ENCODE peak calls at places on chromosomes 16 and 17, in nine cellular contexts. U, K, E, V, Q, L, F, C and N are unnamed samples.

GRCh38 chr16:88993006-88993787 is 16.2 kb upstream of the CBFA2T3 start:
- DNase-seq in K (no peak), F (no peak), U (no peak), L (no peak), V (no peak), C (no peak), E (no peak), Q (no peak), N (no peak)

GRCh38 chr17:2695961-2696760 is 15.4 kb downstream of the CLUH start:
- DNase-seq in K (peak; percentile 59), L (no peak), C (no peak), V (no peak), U (no peak), Q (no peak), E (no peak), F (no peak), N (no peak)

GRCh38 chr17:58710948-58711552 is 18.6 kb downstream of the RAD51C start:
- DNase-seq in C (peak; percentile 56), F (peak; percentile 62), U (peak; percentile 27), K (no peak), V (peak; percentile 73), E (no peak), Q (peak; percentile 70), L (peak; percentile 81), N (no peak)

GRCh38 chr16:2086812-2087425 is 39.1 kb downstream of the TSC2 start:
- DNase-seq in K (no peak), E (no peak), F (no peak), V (no peak), Q (no peak), C (no peak), U (no peak), L (no peak), N (no peak)

GRCh38 chr17:33968350-33969044 is 286.6 kb upstream of the CCL2 start:
- DNase-seq in F (no peak), L (no peak), Q (no peak), V (no peak), E (no peak), K (no peak), U (no peak), C (no peak), N (no peak)

GRCh38 chr17:18110636-18111145 is 2.1 kb downstream of the MYO15A start:
- DNase-seq in K (no peak), E (no peak), C (no peak), U (no peak), V (no peak), Q (no peak), L (no peak), F (no peak), N (no peak)

GRCh38 chr16:6193718-6194117 is 1096.1 kb upstream of the EEF2KMT start:
- DNase-seq in K (no peak), U (no peak), V (no peak), L (peak; percentile 6), Q (peak; percentile 81), F (peak; percentile 27), E (no peak), C (no peak), N (no peak)

GRCh38 chr17:72332367-72332766 is 211.5 kb downstream of the SOX9 start:
- DNase-seq in L (no peak), U (no peak), V (no peak), F (peak; percentile 36), K (no peak), C (no peak), Q (no peak), E (no peak), N (no peak)

GRCh38 chr17:73201215-73202069 is 8.6 kb downstream of the COG1 start:
- DNase-seq in E (no peak), L (no peak), C (no peak), Q (no peak), U (no peak), K (peak; percentile 53), F (no peak), V (no peak), N (no peak)

GRCh38 chr16:13997526-13997925 is 73.6 kb upstream of the MRTFB start:
- DNase-seq in L (no peak), K (no peak), E (no peak), Q (no peak), V (no peak), U (no peak), C (no peak), F (no peak), N (no peak)
- TF ChIP-seq CTCF in L (no peak), K (no peak), E (no peak), Q (no peak), V (no peak), U (no peak), C (no peak), F (no peak), N (no peak)

DNA sequence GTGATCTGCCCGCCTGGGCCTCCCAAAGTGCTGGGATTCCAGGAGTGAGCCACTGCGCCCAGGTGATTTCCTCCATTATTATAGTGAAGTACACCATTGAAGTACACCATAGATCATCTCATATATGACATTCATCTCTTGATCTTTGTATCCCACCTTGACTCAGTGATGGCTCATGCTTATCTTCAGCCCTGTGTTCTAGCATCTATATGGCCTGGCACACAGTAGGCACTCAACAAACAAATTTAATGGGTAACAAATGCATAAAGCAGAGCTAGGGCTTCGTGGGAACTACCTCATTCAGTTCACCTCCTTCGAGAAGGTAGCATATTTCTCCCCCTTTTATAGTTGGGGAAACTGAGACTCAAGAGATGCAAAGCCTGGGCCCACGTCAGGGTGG is 952 bp downstream of the ENKD1 start:
- DNase-seq in C (no peak), U (no peak), F (no peak), Q (no peak), V (no peak), L (no peak), K (no peak), E (no peak), N (no peak)
- H3K4me3 ChIP-seq in C (peak overlapping the region; percentile 71), U (peak overlapping the region; percentile 64), F (peak overlapping the region; percentile 66), Q (no peak overlapping the region), V (peak overlapping the region; percentile 69), L (peak overlapping the region; percentile 78), K (peak overlapping the region; percentile 71), E (peak overlapping the region; percentile 68), N (peak overlapping the region; percentile 48)

DNA sequence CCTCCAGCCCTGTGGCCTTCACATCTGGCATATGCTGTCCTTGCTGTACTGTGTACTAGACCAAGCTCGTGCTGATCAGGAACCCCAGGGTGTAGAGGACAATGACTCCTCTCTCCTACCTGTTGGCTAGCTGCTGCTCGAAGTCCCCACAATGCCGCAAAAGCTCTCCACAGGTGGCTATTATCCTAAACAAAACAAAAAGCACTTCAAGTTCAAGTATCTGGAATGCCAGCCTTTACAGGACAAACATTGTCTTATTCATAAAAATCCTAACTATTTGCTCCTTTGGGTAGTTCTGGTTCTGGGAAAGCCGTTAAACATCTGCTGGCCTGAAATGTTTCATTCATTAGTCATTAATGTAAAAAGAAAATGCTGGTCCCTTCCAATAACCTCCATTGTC is 42.8 kb downstream of the COG7 start:
- DNase-seq in U (no peak), E (no peak), F (no peak), V (no peak), L (peak; percentile 26), Q (no peak), C (no peak), K (peak; percentile 23), N (no peak)
- TF ChIP-seq CTCF in U (no peak), E (no peak), F (no peak), V (no peak), L (no peak), Q (no peak), C (no peak), K (no peak), N (no peak)

GRCh38 chr16:12573730-12574383 is 229.8 kb downstream of the CPPED1 start:
- DNase-seq in C (peak; percentile 52), Q (peak; percentile 55), F (peak; percentile 47), K (peak; percentile 61), U (no peak), V (peak; percentile 69), E (no peak), L (peak; percentile 50), N (no peak)

GRCh38 chr16:12575288-12575687 is 228.4 kb downstream of the CPPED1 start:
- DNase-seq in F (no peak), K (no peak), Q (no peak), V (no peak), E (no peak), U (no peak), C (no peak), L (no peak), N (no peak)

GRCh38 chr16:12576878-12577277 is 226.8 kb downstream of the CPPED1 start:
- DNase-seq in Q (no peak), K (no peak), L (no peak), F (no peak), V (no peak), E (no peak), C (no peak), U (no peak), N (no peak)

GRCh38 chr16:12573300-12573699 is 230.4 kb downstream of the CPPED1 start:
- DNase-seq in K (peak; percentile 60), V (no peak), L (no peak), E (no peak), U (no peak), Q (no peak), F (no peak), C (no peak), N (no peak)

GRCh38 chr16:12574721-12575120 is 229.0 kb downstream of the CPPED1 start:
- DNase-seq in C (no peak), U (no peak), E (no peak), K (peak; percentile 33), L (no peak), Q (no peak), F (no peak), V (no peak), N (no peak)
- H3K4me3 ChIP-seq in C (no peak overlapping the region), U (no peak overlapping the region), E (no peak overlapping the region), K (no peak overlapping the region), L (no peak overlapping the region), Q (no peak overlapping the region), F (no peak overlapping the region), V (no peak overlapping the region), N (no peak overlapping the region)

GRCh38 chr16:69718365-69718764 is 8.0 kb downstream of the NQO1 start:
- DNase-seq in F (no peak), Q (no peak), K (peak; percentile 3), V (no peak), U (no peak), C (no peak), L (no peak), E (no peak), N (no peak)
- TF ChIP-seq CTCF in F (no peak), Q (no peak), K (no peak), V (no peak), U (no peak), C (no peak), L (no peak), E (no peak), N (no peak)

DNA sequence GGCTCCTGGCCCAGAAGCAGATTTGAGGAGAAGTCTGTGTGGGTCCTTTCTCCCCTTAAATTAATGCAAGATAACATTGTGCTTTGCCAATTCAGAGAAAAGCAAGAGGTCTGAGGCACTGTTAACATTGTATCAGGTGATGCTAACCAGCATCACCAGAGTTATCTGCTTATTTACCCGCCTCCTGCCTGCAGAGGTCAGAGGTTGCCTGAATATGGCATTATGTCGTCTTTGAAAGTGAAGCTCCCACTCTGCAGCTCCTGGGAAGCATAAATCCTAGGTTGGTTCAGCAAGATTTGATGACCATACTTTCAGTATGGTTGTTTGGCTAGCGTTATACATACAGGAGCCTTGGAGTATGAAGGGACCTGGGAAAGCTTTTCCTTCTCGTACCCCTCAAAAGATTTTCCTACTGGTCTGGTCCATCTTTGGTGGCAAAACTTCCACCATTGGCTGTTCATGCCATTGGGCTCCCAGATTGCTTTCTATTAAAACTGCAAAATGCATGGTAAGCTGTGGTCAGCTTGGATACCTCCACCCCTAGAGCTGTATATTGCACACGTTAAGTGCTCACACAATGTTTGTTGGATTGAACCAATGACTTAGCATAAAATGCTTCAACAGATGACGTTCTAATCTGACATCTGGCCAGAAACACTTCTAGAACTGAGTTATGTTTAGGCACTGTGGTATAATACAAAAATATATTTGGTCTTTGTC is 24.1 kb downstream of the CHD9 start:
- DNase-seq in Q (no peak), K (no peak), U (no peak), C (no peak), V (no peak), L (no peak), F (no peak), E (no peak), N (no peak)
- H3K4me3 ChIP-seq in Q (no peak overlapping the region), K (no peak overlapping the region), U (no peak overlapping the region), C (no peak overlapping the region), V (no peak overlapping the region), L (no peak overlapping the region), F (no peak overlapping the region), E (no peak overlapping the region), N (no peak overlapping the region)